ENCODE peak calls at places on chromosomes 12 and 14, in five cellular contexts. A is activated naive CD4-positive, alpha-beta T cell; N is non-pigmented ciliary epithelial cell; K is activated CD4-positive, alpha-beta T cell treated with anti-CD3 and anti-CD28 coated beads, Interleukin-2, amount 50 U/mL, for 1 hour; Z is amniotic stem cell. J is an unnamed sample.

GRCh38 chr12:67091204-67091603 is 178.0 kb upstream of the CAND1 start:
- DNase-seq in A (no peak), N (no peak), K (no peak), Z (no peak), J (no peak)

GRCh38 chr12:6183689-6184441 is 16.3 kb upstream of the CD9 start:
- DNase-seq in A (no peak), N (no peak), K (no peak), Z (no peak), J (no peak)

GRCh38 chr14:97838986-97839385 is 1041.8 kb downstream of the VRK1 start:
- DNase-seq in A (no peak), N (no peak), K (no peak), Z (no peak), J (no peak)

GRCh38 chr14:60349663-60350365 is 100.8 kb downstream of the PPM1A start:
- DNase-seq in A (no peak), N (peak; percentile 18), K (no peak), Z (peak; percentile 28), J (no peak)

GRCh38 chr12:58804749-58805148 is 115.6 kb downstream of the LRIG3 start:
- DNase-seq in A (no peak), N (no peak), K (no peak), Z (no peak), J (no peak)

GRCh38 chr12:101779200-101779599 is 39.9 kb upstream of the SYCP3 start:
- DNase-seq in A (no peak), N (no peak), K (no peak), Z (no peak), J (no peak)

GRCh38 chr12:71710276-71711125 is 24.6 kb downstream of the TMEM19 start:
- DNase-seq in A (no peak), N (peak; percentile 63), K (no peak), Z (peak; percentile 63), J (peak; percentile 55)

GRCh38 chr14:36647827-36648753 is 13.6 kb upstream of the PAX9 start:
- DNase-seq in A (no peak), N (no peak), K (no peak), Z (no peak), J (no peak)

GRCh38 chr14:100417466-100417865 is 94.3 kb downstream of the SLC25A47 start:
- DNase-seq in A (no peak), N (peak; percentile 90), K (no peak), Z (peak; percentile 82), J (peak; percentile 76)

GRCh38 chr12:131205534-131205933 is 251.8 kb downstream of the ADGRD1 start:
- DNase-seq in A (no peak), N (no peak), K (no peak), Z (no peak), J (no peak)

GRCh38 chr12:6140646-6141045 is 16.2 kb upstream of the VWF start:
- DNase-seq in A (no peak), N (no peak), K (no peak), Z (no peak), J (no peak)

J was measured in HFF-Myc.